ENCODE peak calls at places on chromosomes 11 and 22, in four cellular contexts. E is K562, T is HepG2, I is SK-N-SH. D is an unnamed sample.

GRCh38 chr11:6251120-6251733 is 8.4 kb upstream of the CCKBR start:
- DNase-seq in T (peak), E (peak), I (peak), D (peak)

GRCh38 chr11:10797561-10797960 is 11.2 kb downstream of the EIF4G2 start:
- DNase-seq in E (no peak), T (no peak), I (no peak), D (no peak)

GRCh38 chr11:57709802-57710367 is 2.1 kb downstream of the MED19 start:
- DNase-seq in T (no peak), E (no peak), I (no peak), D (no peak)

GRCh38 chr11:64339754-64340408 is at the start of gene CCDC88B:
- DNase-seq in E (no peak), I (no peak), T (no peak), D (no peak)

GRCh38 chr11:78812513-78813293 is 238.0 kb upstream of the NARS2 start:
- DNase-seq in I (no peak), E (no peak), T (no peak), D (no peak)

GRCh38 chr11:876550-876949 is 33.9 kb downstream of the TSPAN4 start:
- DNase-seq in T (no peak), I (no peak), E (no peak), D (no peak)

GRCh38 chr11:68380786-68381622 is 68.6 kb downstream of the LRP5 start:
- DNase-seq in I (no peak), T (no peak), E (no peak), D (no peak)

GRCh38 chr22:45889539-45890350 is 87.2 kb downstream of the WNT7B start:
- DNase-seq in T (no peak), I (no peak), E (no peak), D (peak)

GRCh38 chr11:86145439-86146156 is 76.7 kb upstream of the PICALM start:
- DNase-seq in E (peak), T (peak), I (no peak), D (no peak)

GRCh38 chr22:45240137-45240809 is 421 bp downstream of the KIAA0930 start:
- DNase-seq in E (no peak), I (peak), T (no peak), D (no peak)

GRCh38 chr22:38230108-38230825 is 28.5 kb downstream of the MAFF start:
- DNase-seq in T (peak), E (peak), I (no peak), D (peak)

GRCh38 chr22:47036936-47037485 is 274.6 kb downstream of the TBC1D22A start:
- DNase-seq in I (no peak), E (no peak), T (no peak), D (no peak)

GRCh38 chr11:95322546-95322945 is 91.5 kb upstream of the SESN3 start:
- DNase-seq in E (no peak), T (no peak), I (no peak), D (no peak)

GRCh38 chr22:24826710-24827285 is 20.8 kb downstream of the SGSM1 start:
- DNase-seq in E (no peak), T (no peak), I (no peak), D (no peak)

GRCh38 chr22:24824915-24825314 is 18.9 kb downstream of the SGSM1 start:
- DNase-seq in I (no peak), E (no peak), T (no peak), D (no peak)

GRCh38 chr22:24824250-24824649 is 18.2 kb downstream of the SGSM1 start:
- DNase-seq in E (no peak), T (no peak), I (no peak), D (no peak)

GRCh38 chr22:24830205-24830979 is 24.4 kb downstream of the SGSM1 start:
- DNase-seq in E (no peak), T (no peak), I (peak), D (no peak)

GRCh38 chr22:24827305-24827704 is 21.3 kb downstream of the SGSM1 start:
- DNase-seq in E (no peak), T (no peak), I (no peak), D (no peak)
- TF ChIP-seq FOXJ3 in E (no peak), T (no peak), I (no peak), D (no peak)

GRCh38 chr11:107792049-107792443 is 66.5 kb downstream of the SLC35F2 start:
- DNase-seq in E (no peak), T (no peak), I (peak), D (no peak)
- TF ChIP-seq FOXJ3 in E (no peak), T (no peak), I (no peak), D (no peak)

GRCh38 chr11:111120221-111120620 is 125.3 kb upstream of the POU2AF2 start:
- DNase-seq in E (no peak), I (no peak), T (no peak), D (no peak)
- TF ChIP-seq FOXJ3 in E (no peak), I (no peak), T (no peak), D (no peak)

DNA sequence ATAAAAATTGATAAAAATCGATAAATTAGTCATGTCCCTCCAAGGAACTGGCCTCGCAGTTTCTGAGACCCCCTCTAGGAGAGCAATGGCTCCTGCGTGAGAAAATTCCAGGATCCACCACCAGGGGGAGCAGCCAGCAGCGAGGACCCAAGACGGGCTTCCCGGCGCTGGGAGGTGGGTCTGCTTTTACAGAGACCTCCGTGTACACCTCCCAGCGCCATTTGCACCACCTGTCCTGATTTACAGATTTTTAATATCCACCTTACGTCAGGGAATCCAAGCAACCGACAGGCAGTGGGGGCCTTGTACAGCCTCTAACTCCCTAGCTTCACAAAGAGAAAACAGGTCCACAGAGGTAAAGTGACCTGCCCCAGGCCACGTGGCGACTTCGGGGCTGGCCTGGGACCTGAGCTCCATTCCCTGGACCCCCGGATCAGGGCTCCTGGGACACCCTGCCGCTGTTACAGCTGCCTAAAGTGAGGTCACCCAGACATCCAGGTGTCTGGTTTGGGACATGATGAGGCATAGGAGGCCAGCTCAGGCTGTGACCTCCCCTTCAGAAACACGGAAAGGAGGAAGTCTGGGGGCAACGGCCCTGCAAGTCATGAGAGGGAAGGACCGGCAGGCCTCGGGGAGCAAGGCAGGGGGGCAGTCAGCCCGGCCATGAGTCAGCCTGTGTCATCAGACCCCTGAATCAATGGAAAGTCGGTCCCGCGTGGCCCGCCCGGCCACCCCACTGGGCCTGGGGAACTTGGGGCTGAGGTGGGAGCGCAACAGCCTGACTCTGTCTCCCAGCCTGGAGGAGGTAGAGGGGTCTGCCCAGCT is 3.5 kb downstream of the OSM start:
- DNase-seq in I (peak), E (peak), T (peak), D (peak)
- TF ChIP-seq FOXJ3 in I (no peak), E (no peak), T (no peak), D (no peak)

GRCh38 chr11:76666408-76666807 is 4.1 kb downstream of the LRRC32 start:
- DNase-seq in I (no peak), T (no peak), E (no peak), D (no peak)

GRCh38 chr11:76668362-76669155 is 2.0 kb downstream of the LRRC32 start:
- DNase-seq in T (no peak), I (no peak), E (no peak), D (no peak)

GRCh38 chr11:76667856-76668255 is 2.7 kb downstream of the LRRC32 start:
- DNase-seq in I (no peak), T (no peak), E (no peak), D (no peak)

GRCh38 chr11:76666830-76667229 is 3.7 kb downstream of the LRRC32 start:
- DNase-seq in T (no peak), I (no peak), E (no peak), D (no peak)

GRCh38 chr11:76667271-76667818 is 3.2 kb downstream of the LRRC32 start:
- DNase-seq in T (no peak), E (no peak), I (no peak), D (no peak)
- TF ChIP-seq FOXJ3 in T (no peak), E (no peak), I (no peak), D (no peak)

GRCh38 chr11:77046060-77046501 is 11.9 kb downstream of the B3GNT6 start:
- DNase-seq in I (peak), E (peak), T (no peak), D (peak)
- TF ChIP-seq FOXJ3 in I (no peak), E (no peak), T (no peak), D (no peak)

D was measured in WTC11.